ENCODE peak calls at places on chromosome 16, in six cellular contexts. I is epithelial cell of esophagus, T is ureter, Y is fibroblast of pulmonary artery, K is EL, C is NCI-H2081. M is an unnamed sample.

GRCh38 chr16:17962726-17963125 is 373.8 kb downstream of the NPIPA8 start:
- DNase-seq in I (no peak), C (no peak), Y (no peak), T (no peak), K (no peak), M (no peak)

GRCh38 chr16:9077001-9077809 is 14.2 kb upstream of the HAPSTR1 start:
- DNase-seq in Y (no peak), K (peak), C (no peak), T (no peak), I (peak), M (peak)

GRCh38 chr16:88941933-88942909 is 34.8 kb downstream of the CBFA2T3 start:
- DNase-seq in T (no peak), K (no peak), I (no peak), C (peak), Y (peak), M (peak)

GRCh38 chr16:35146031-35146710 is 1686.8 kb downstream of the TP53TG3F start:
- DNase-seq in Y (no peak), C (no peak), I (no peak), K (no peak), T (no peak), M (no peak)

GRCh38 chr16:23650674-23651073 is 9.4 kb downstream of the DCTN5 start:
- DNase-seq in T (no peak), C (no peak), I (peak), K (peak), Y (peak), M (no peak)

GRCh38 chr16:83501481-83501880 is 306.3 kb upstream of the HSBP1 start:
- DNase-seq in I (no peak), T (no peak), K (peak), Y (no peak), C (no peak), M (no peak)

GRCh38 chr16:84284168-84284722 is 10.4 kb upstream of the WFDC1 start:
- DNase-seq in T (peak), Y (peak), K (peak), C (no peak), I (peak), M (no peak)

GRCh38 chr16:15972046-15972868 is 22.8 kb downstream of the ABCC1 start:
- DNase-seq in K (peak), I (no peak), Y (no peak), T (no peak), C (no peak), M (peak)

GRCh38 chr16:67528870-67529638 is 425 bp downstream of the RIPOR1 start:
- DNase-seq in Y (peak), T (no peak), K (peak), C (peak), I (peak), M (peak)

GRCh38 chr16:3691778-3692177 is 25.5 kb downstream of the TRAP1 start:
- DNase-seq in C (no peak), T (no peak), K (no peak), Y (no peak), I (no peak), M (no peak)

GRCh38 chr16:20849587-20850390 is 43.5 kb downstream of the REXO5 start:
- DNase-seq in T (peak), C (peak), K (peak), I (peak), Y (peak), M (no peak)

GRCh38 chr16:85291302-85292148 is 179.3 kb upstream of the CIBAR2 start:
- DNase-seq in I (no peak), Y (no peak), C (no peak), T (no peak), K (no peak), M (no peak)